ENCODE peak calls at places on chromosomes 4 and X, in six cellular contexts. One of them, this sample, is unnamed.

GRCh38 chr4:30720656-30721352 is 635 bp downstream of the PCDH7 start:
- DNase-seq in Caco-2: peak
- DNase-seq in upper lobe of right lung: no peak
- DNase-seq in cardiac fibroblast: peak
- DNase-seq in pancreas: peak
- DNase-seq in NB4: no peak
- DNase-seq in this sample: peak

GRCh38 chr4:19752600-19752999 is 499.1 kb upstream of the SLIT2 start:
- DNase-seq in pancreas: no peak
- DNase-seq in NB4: no peak
- DNase-seq in upper lobe of right lung: no peak
- DNase-seq in cardiac fibroblast: no peak
- DNase-seq in Caco-2: no peak
- DNase-seq in this sample: no peak

GRCh38 chr4:6732441-6733357 is 16.7 kb downstream of the BLOC1S4 start:
- DNase-seq in upper lobe of right lung: peak
- DNase-seq in Caco-2: no peak
- DNase-seq in pancreas: peak
- DNase-seq in cardiac fibroblast: peak
- DNase-seq in NB4: peak
- DNase-seq in this sample: peak

GRCh38 chr4:39698424-39699009 is 581 bp downstream of the UBE2K start:
- DNase-seq in Caco-2: peak
- DNase-seq in upper lobe of right lung: peak
- DNase-seq in pancreas: peak
- DNase-seq in cardiac fibroblast: peak
- DNase-seq in NB4: peak
- DNase-seq in this sample: peak

GRCh38 chr4:75158451-75158850 is 225.5 kb downstream of the PARM1 start:
- DNase-seq in Caco-2: no peak
- DNase-seq in pancreas: no peak
- DNase-seq in NB4: no peak
- DNase-seq in upper lobe of right lung: no peak
- DNase-seq in cardiac fibroblast: no peak
- DNase-seq in this sample: no peak

GRCh38 chr4:160825644-160826338 is 1338.0 kb downstream of the FSTL5 start:
- DNase-seq in cardiac fibroblast: no peak
- DNase-seq in upper lobe of right lung: no peak
- DNase-seq in NB4: no peak
- DNase-seq in pancreas: no peak
- DNase-seq in Caco-2: no peak
- DNase-seq in this sample: no peak

GRCh38 chr4:108213308-108213707 is 44.6 kb upstream of the LEF1 start:
- DNase-seq in pancreas: no peak
- DNase-seq in Caco-2: no peak
- DNase-seq in upper lobe of right lung: no peak
- DNase-seq in NB4: no peak
- DNase-seq in cardiac fibroblast: no peak
- DNase-seq in this sample: no peak

GRCh38 chrX:24426340-24426913 is 38.7 kb upstream of the PDK3 start:
- DNase-seq in upper lobe of right lung: no peak
- DNase-seq in NB4: peak
- DNase-seq in Caco-2: no peak
- DNase-seq in pancreas: no peak
- DNase-seq in cardiac fibroblast: peak
- DNase-seq in this sample: peak

GRCh38 chr4:153792893-153793227 is 4.0 kb upstream of the SFRP2 start:
- DNase-seq in cardiac fibroblast: no peak
- DNase-seq in pancreas: no peak
- DNase-seq in NB4: no peak
- DNase-seq in upper lobe of right lung: no peak
- DNase-seq in Caco-2: no peak
- DNase-seq in this sample: no peak
- TF ChIP-seq CTCF in cardiac fibroblast: no peak
- TF ChIP-seq CTCF in pancreas: no peak
- TF ChIP-seq CTCF in NB4: no peak
- TF ChIP-seq CTCF in upper lobe of right lung: no peak
- TF ChIP-seq CTCF in Caco-2: no peak
- TF ChIP-seq CTCF in this sample: no peak

GRCh38 chr4:143396695-143397094 is 60.0 kb downstream of the GAB1 start:
- DNase-seq in upper lobe of right lung: no peak
- DNase-seq in NB4: no peak
- DNase-seq in Caco-2: no peak
- DNase-seq in pancreas: no peak
- DNase-seq in cardiac fibroblast: no peak
- DNase-seq in this sample: no peak

GRCh38 chr4:143395054-143395453 is 58.4 kb downstream of the GAB1 start:
- DNase-seq in Caco-2: no peak
- DNase-seq in pancreas: no peak
- DNase-seq in NB4: no peak
- DNase-seq in cardiac fibroblast: no peak
- DNase-seq in upper lobe of right lung: no peak
- DNase-seq in this sample: no peak

GRCh38 chr4:143397887-143398286 is 61.2 kb downstream of the GAB1 start:
- DNase-seq in upper lobe of right lung: no peak
- DNase-seq in pancreas: no peak
- DNase-seq in Caco-2: no peak
- DNase-seq in NB4: no peak
- DNase-seq in cardiac fibroblast: no peak
- DNase-seq in this sample: no peak

GRCh38 chr4:143399113-143399949 is 62.7 kb downstream of the GAB1 start:
- DNase-seq in NB4: peak
- DNase-seq in cardiac fibroblast: peak
- DNase-seq in pancreas: no peak
- DNase-seq in upper lobe of right lung: no peak
- DNase-seq in Caco-2: peak
- DNase-seq in this sample: peak

GRCh38 chr4:143397335-143397734 is 60.7 kb downstream of the GAB1 start:
- DNase-seq in cardiac fibroblast: peak
- DNase-seq in Caco-2: no peak
- DNase-seq in NB4: no peak
- DNase-seq in pancreas: no peak
- DNase-seq in upper lobe of right lung: no peak
- DNase-seq in this sample: no peak
- TF ChIP-seq CTCF in cardiac fibroblast: no peak
- TF ChIP-seq CTCF in Caco-2: no peak
- TF ChIP-seq CTCF in NB4: no peak
- TF ChIP-seq CTCF in pancreas: no peak
- TF ChIP-seq CTCF in upper lobe of right lung: no peak
- TF ChIP-seq CTCF in this sample: no peak

GRCh38 chrX:128807367-128807766 is 715.9 kb downstream of the SMARCA1 start:
- DNase-seq in Caco-2: no peak
- DNase-seq in cardiac fibroblast: no peak
- DNase-seq in NB4: peak
- DNase-seq in upper lobe of right lung: no peak
- DNase-seq in pancreas: no peak
- DNase-seq in this sample: no peak

GRCh38 chrX:128805236-128805635 is 718.1 kb downstream of the SMARCA1 start:
- DNase-seq in pancreas: no peak
- DNase-seq in NB4: no peak
- DNase-seq in upper lobe of right lung: no peak
- DNase-seq in Caco-2: no peak
- DNase-seq in cardiac fibroblast: no peak
- DNase-seq in this sample: no peak

GRCh38 chrX:128800138-128800537 is 723.2 kb downstream of the SMARCA1 start:
- DNase-seq in pancreas: no peak
- DNase-seq in Caco-2: no peak
- DNase-seq in upper lobe of right lung: no peak
- DNase-seq in NB4: peak
- DNase-seq in cardiac fibroblast: no peak
- DNase-seq in this sample: no peak

GRCh38 chrX:128804828-128805227 is 718.5 kb downstream of the SMARCA1 start:
- DNase-seq in pancreas: no peak
- DNase-seq in Caco-2: no peak
- DNase-seq in upper lobe of right lung: no peak
- DNase-seq in cardiac fibroblast: no peak
- DNase-seq in NB4: no peak
- DNase-seq in this sample: no peak
- TF ChIP-seq CTCF in pancreas: no peak
- TF ChIP-seq CTCF in Caco-2: no peak
- TF ChIP-seq CTCF in upper lobe of right lung: no peak
- TF ChIP-seq CTCF in cardiac fibroblast: no peak
- TF ChIP-seq CTCF in NB4: no peak
- TF ChIP-seq CTCF in this sample: no peak

GRCh38 chr4:1870578-1871443 is at the start of gene NSD2:
- DNase-seq in pancreas: peak
- DNase-seq in cardiac fibroblast: peak
- DNase-seq in NB4: peak
- DNase-seq in upper lobe of right lung: peak
- DNase-seq in Caco-2: peak
- DNase-seq in this sample: peak
- TF ChIP-seq CTCF in pancreas: no peak
- TF ChIP-seq CTCF in cardiac fibroblast: no peak
- TF ChIP-seq CTCF in NB4: no peak
- TF ChIP-seq CTCF in upper lobe of right lung: no peak
- TF ChIP-seq CTCF in Caco-2: no peak
- TF ChIP-seq CTCF in this sample: no peak

GRCh38 chrX:101759000-101759399 is 99.3 kb upstream of the ARMCX2 start:
- DNase-seq in cardiac fibroblast: peak
- DNase-seq in pancreas: no peak
- DNase-seq in Caco-2: peak
- DNase-seq in NB4: peak
- DNase-seq in upper lobe of right lung: no peak
- DNase-seq in this sample: peak
- TF ChIP-seq CTCF in cardiac fibroblast: peak
- TF ChIP-seq CTCF in pancreas: peak
- TF ChIP-seq CTCF in Caco-2: peak
- TF ChIP-seq CTCF in NB4: no peak
- TF ChIP-seq CTCF in upper lobe of right lung: peak
- TF ChIP-seq CTCF in this sample: peak

GRCh38 chrX:63932006-63932405 is 147.0 kb upstream of the ARHGEF9 start:
- DNase-seq in pancreas: no peak
- DNase-seq in cardiac fibroblast: no peak
- DNase-seq in upper lobe of right lung: no peak
- DNase-seq in NB4: peak
- DNase-seq in Caco-2: no peak
- DNase-seq in this sample: no peak

GRCh38 chrX:63929608-63930007 is 144.6 kb upstream of the ARHGEF9 start:
- DNase-seq in pancreas: no peak
- DNase-seq in cardiac fibroblast: no peak
- DNase-seq in Caco-2: no peak
- DNase-seq in upper lobe of right lung: no peak
- DNase-seq in NB4: no peak
- DNase-seq in this sample: no peak

GRCh38 chrX:63932907-63933306 is 147.9 kb upstream of the ARHGEF9 start:
- DNase-seq in cardiac fibroblast: no peak
- DNase-seq in pancreas: no peak
- DNase-seq in upper lobe of right lung: no peak
- DNase-seq in NB4: no peak
- DNase-seq in Caco-2: no peak
- DNase-seq in this sample: no peak

GRCh38 chrX:63934160-63934559 is 149.1 kb upstream of the ARHGEF9 start:
- DNase-seq in NB4: no peak
- DNase-seq in upper lobe of right lung: no peak
- DNase-seq in cardiac fibroblast: no peak
- DNase-seq in Caco-2: no peak
- DNase-seq in pancreas: no peak
- DNase-seq in this sample: no peak

GRCh38 chrX:63930140-63930539 is 145.1 kb upstream of the ARHGEF9 start:
- DNase-seq in cardiac fibroblast: peak
- DNase-seq in Caco-2: peak
- DNase-seq in pancreas: no peak
- DNase-seq in NB4: peak
- DNase-seq in upper lobe of right lung: no peak
- DNase-seq in this sample: no peak
- TF ChIP-seq CTCF in cardiac fibroblast: peak
- TF ChIP-seq CTCF in Caco-2: peak
- TF ChIP-seq CTCF in pancreas: peak
- TF ChIP-seq CTCF in NB4: no peak
- TF ChIP-seq CTCF in upper lobe of right lung: peak
- TF ChIP-seq CTCF in this sample: no peak

This sample was measured in fibroblast of villous mesenchyme.